ENCODE peak calls at places on chromosomes 16 and 17, in ten cellular contexts. J is cardiac fibroblast; Y is LoVo; S is GM12891; C is T follicular helper cell; H is transverse colon; Q is AG09319; X is effector CD4-positive, alpha-beta T cell; M is HepG2; O is GM23248. B is an unnamed sample.

GRCh38 chr17:68301438-68301959 is 10.2 kb downstream of the ARSG start:
- DNase-seq in J (no peak), Y (no peak), S (no peak), C (no peak), H (no peak), Q (no peak), X (no peak), M (no peak), O (no peak), B (no peak)

GRCh38 chr16:69324013-69324531 is 6.3 kb downstream of the PDF start:
- DNase-seq in J (no peak), Y (no peak), S (no peak), C (no peak), H (peak), Q (no peak), X (no peak), M (no peak), O (no peak), B (no peak)

GRCh38 chr16:9054460-9054859 is 37.0 kb upstream of the HAPSTR1 start:
- DNase-seq in J (no peak), Y (no peak), S (no peak), C (no peak), H (no peak), Q (no peak), X (no peak), M (no peak), O (peak), B (no peak)

GRCh38 chr17:63477471-63478440 is 895 bp downstream of the ACE start:
- DNase-seq in J (no peak), Y (peak), S (no peak), C (no peak), H (peak), Q (no peak), X (no peak), M (no peak), O (peak), B (no peak)

GRCh38 chr17:80781188-80781577 is 210.5 kb upstream of the CHMP6 start:
- DNase-seq in J (no peak), Y (no peak), S (no peak), C (no peak), H (no peak), Q (no peak), X (no peak), M (no peak), O (no peak), B (no peak)

GRCh38 chr17:59786536-59787319 is 79.3 kb downstream of the VMP1 start:
- DNase-seq in J (peak), Y (peak), S (peak), C (peak), H (peak), Q (peak), X (peak), M (peak), O (peak), B (peak)

GRCh38 chr17:50844117-50844700 is 8.8 kb downstream of the WFIKKN2 start:
- DNase-seq in J (no peak), Y (no peak), S (no peak), C (no peak), H (no peak), Q (no peak), X (no peak), M (peak), O (no peak), B (no peak)

GRCh38 chr16:86680661-86681439 is 102.5 kb downstream of the FOXL1 start:
- DNase-seq in J (peak), Y (no peak), S (no peak), C (no peak), H (no peak), Q (no peak), X (no peak), M (no peak), O (peak), B (no peak)

GRCh38 chr17:53949473-53950090 is 126.9 kb downstream of the KIF2B start:
- DNase-seq in J (no peak), Y (no peak), S (no peak), C (no peak), H (no peak), Q (no peak), X (no peak), M (no peak), O (no peak), B (no peak)

GRCh38 chr16:24776486-24777220 is 47.2 kb downstream of the TNRC6A start:
- DNase-seq in J (peak), Y (no peak), S (no peak), C (no peak), H (no peak), Q (peak), X (no peak), M (no peak), O (peak), B (peak)

GRCh38 chr17:66813314-66813713 is 21.6 kb upstream of the CACNG5 start:
- DNase-seq in J (no peak), Y (no peak), S (no peak), C (no peak), H (no peak), Q (no peak), X (no peak), M (no peak), O (no peak), B (no peak)

GRCh38 chr16:2460916-2461315 is 1.0 kb downstream of the TEDC2 start:
- DNase-seq in J (no peak), Y (no peak), S (no peak), C (no peak), H (no peak), Q (no peak), X (no peak), M (no peak), O (no peak), B (no peak)

GRCh38 chr17:67042104-67042899 is 2.1 kb upstream of the CACNG1 start:
- DNase-seq in J (no peak), Y (no peak), S (no peak), C (no peak), H (no peak), Q (no peak), X (no peak), M (no peak), O (no peak), B (no peak)

GRCh38 chr16:539901-540530 is 12.5 kb downstream of the CAPN15 start:
- DNase-seq in J (peak), Y (no peak), S (no peak), C (no peak), H (no peak), Q (no peak), X (no peak), M (no peak), O (peak), B (no peak)

GRCh38 chr16:75022567-75022966 is 23.7 kb downstream of the ZNRF1 start:
- DNase-seq in J (no peak), Y (no peak), S (no peak), C (no peak), H (no peak), Q (no peak), X (no peak), M (no peak), O (peak), B (no peak)

GRCh38 chr16:56113223-56113622 is 78.1 kb upstream of the GNAO1 start:
- DNase-seq in J (no peak), Y (no peak), S (no peak), C (no peak), H (no peak), Q (no peak), X (no peak), M (no peak), O (no peak), B (no peak)

GRCh38 chr16:1494129-1494640 is 1.0 kb downstream of the TELO2 start:
- DNase-seq in J (peak), Y (no peak), S (no peak), C (no peak), H (peak), Q (peak), X (no peak), M (peak), O (peak), B (peak)

GRCh38 chr16:29815032-29815721 is 775 bp upstream of the PAGR1 start:
- DNase-seq in J (no peak), Y (no peak), S (no peak), C (no peak), H (no peak), Q (no peak), X (peak), M (no peak), O (peak), B (peak)

GRCh38 chr17:59067340-59067739 is 39.3 kb downstream of the TRIM37 start:
- DNase-seq in J (no peak), Y (no peak), S (no peak), C (no peak), H (no peak), Q (no peak), X (no peak), M (no peak), O (no peak), B (no peak)

GRCh38 chr17:27666831-27667560 is 36.0 kb downstream of the LGALS9 start:
- DNase-seq in J (no peak), Y (no peak), S (no peak), C (no peak), H (no peak), Q (no peak), X (no peak), M (no peak), O (no peak), B (no peak)

GRCh38 chr16:14131774-14132695 is 60.9 kb downstream of the MRTFB start:
- DNase-seq in J (peak), Y (no peak), S (no peak), C (no peak), H (no peak), Q (no peak), X (no peak), M (peak), O (peak), B (no peak)

GRCh38 chr16:87823146-87823929 is 46.0 kb downstream of the SLC7A5 start:
- DNase-seq in J (no peak), Y (no peak), S (no peak), C (no peak), H (no peak), Q (no peak), X (no peak), M (no peak), O (no peak), B (no peak)

GRCh38 chr16:66842765-66843164 is 1.4 kb upstream of the CA7 start:
- DNase-seq in J (no peak), Y (no peak), S (no peak), C (no peak), H (no peak), Q (no peak), X (no peak), M (no peak), O (peak), B (peak)

GRCh38 chr16:71513302-71513701 is 12.9 kb upstream of the CHST4 start:
- DNase-seq in J (no peak), Y (no peak), S (no peak), C (no peak), H (no peak), Q (no peak), X (no peak), M (no peak), O (no peak), B (no peak)

GRCh38 chr17:18225562-18226283 is at the start of gene LLGL1:
- DNase-seq in J (no peak), Y (no peak), S (no peak), C (no peak), H (no peak), Q (no peak), X (no peak), M (no peak), O (no peak), B (no peak)

GRCh38 chr17:82371333-82372062 is at the start of gene UTS2R:
- DNase-seq in J (no peak), Y (no peak), S (no peak), C (no peak), H (no peak), Q (no peak), X (no peak), M (no peak), O (no peak), B (no peak)

GRCh38 chr17:37069087-37069486 is 120.3 kb downstream of the AATF start:
- DNase-seq in J (no peak), Y (no peak), S (no peak), C (no peak), H (no peak), Q (no peak), X (no peak), M (no peak), O (no peak), B (no peak)

GRCh38 chr16:85369741-85370528 is 243.2 kb upstream of the GSE1 start:
- DNase-seq in J (peak), Y (no peak), S (peak), C (peak), H (peak), Q (no peak), X (peak), M (peak), O (peak), B (peak)

GRCh38 chr17:30761058-30761457 is 63.4 kb downstream of the CRLF3 start:
- DNase-seq in J (no peak), Y (no peak), S (no peak), C (no peak), H (no peak), Q (no peak), X (no peak), M (no peak), O (no peak), B (no peak)

GRCh38 chr17:26818736-26819135 is 475.2 kb upstream of the WSB1 start:
- DNase-seq in J (peak), Y (no peak), S (no peak), C (no peak), H (no peak), Q (no peak), X (no peak), M (peak), O (no peak), B (no peak)

GRCh38 chr16:29675811-29676643 is 3.0 kb upstream of the QPRT start:
- DNase-seq in J (peak), Y (no peak), S (no peak), C (no peak), H (no peak), Q (no peak), X (no peak), M (peak), O (peak), B (no peak)

GRCh38 chr17:16269658-16270057 is 52.6 kb downstream of the PIGL start:
- DNase-seq in J (peak), Y (no peak), S (no peak), C (no peak), H (no peak), Q (no peak), X (no peak), M (no peak), O (peak), B (peak)

GRCh38 chr17:9355841-9356240 is 219.8 kb downstream of the STX8 start:
- DNase-seq in J (no peak), Y (no peak), S (no peak), C (no peak), H (no peak), Q (no peak), X (no peak), M (no peak), O (no peak), B (no peak)

GRCh38 chr17:2963332-2964027 is 99.9 kb downstream of the OR1D5 start:
- DNase-seq in J (no peak), Y (no peak), S (no peak), C (no peak), H (no peak), Q (no peak), X (no peak), M (no peak), O (no peak), B (no peak)

GRCh38 chr16:1346422-1347285 is 5.0 kb downstream of the TSR3 start:
- DNase-seq in J (peak), Y (no peak), S (no peak), C (no peak), H (no peak), Q (no peak), X (no peak), M (no peak), O (peak), B (no peak)

GRCh38 chr16:50697421-50697715 is 4.0 kb downstream of the NOD2 start:
- DNase-seq in J (no peak), Y (no peak), S (no peak), C (no peak), H (no peak), Q (no peak), X (no peak), M (no peak), O (no peak), B (no peak)

GRCh38 chr17:29292071-29292991 is 1.6 kb downstream of the NUFIP2 start:
- DNase-seq in J (peak), Y (peak), S (peak), C (peak), H (peak), Q (no peak), X (peak), M (no peak), O (peak), B (peak)

GRCh38 chr16:59067207-59067606 is 333.1 kb upstream of the GOT2 start:
- DNase-seq in J (peak), Y (no peak), S (no peak), C (no peak), H (peak), Q (no peak), X (no peak), M (no peak), O (no peak), B (no peak)

B was measured in GM03348.